ENCODE peak calls at places on chromosome 19, in eight cellular contexts. O is progenitor cell of endocrine pancreas, N is cardiac muscle cell, M is colonic mucosa, L is testis, A is thoracic aorta, G is cardiac fibroblast, Z is foreskin fibroblast. E is an unnamed sample.

GRCh38 chr19:44782729-44783128 is 5.0 kb downstream of the CBLC start:
- DNase-seq in O (no peak), N (no peak), M (no peak), L (no peak), A (no peak), G (no peak), Z (no peak), E (no peak)

GRCh38 chr19:530133-531008 is 1.2 kb upstream of the CDC34 start:
- DNase-seq in O (no peak), N (no peak), M (no peak), L (no peak), A (no peak), G (no peak), Z (no peak), E (no peak)

GRCh38 chr19:7534531-7534980 is 961 bp upstream of the PNPLA6 start:
- DNase-seq in O (no peak), N (peak), M (peak), L (peak), A (peak), G (peak), Z (peak), E (peak)

GRCh38 chr19:13604902-13605586 is 98.8 kb upstream of the CACNA1A start:
- DNase-seq in O (no peak), N (no peak), M (no peak), L (no peak), A (no peak), G (no peak), Z (no peak), E (no peak)

GRCh38 chr19:4027146-4027545 is 19.6 kb downstream of the PIAS4 start:
- DNase-seq in O (no peak), N (no peak), M (no peak), L (no peak), A (no peak), G (no peak), Z (no peak), E (no peak)

GRCh38 chr19:6712692-6713670 is 7.5 kb downstream of the C3 start:
- DNase-seq in O (no peak), N (no peak), M (no peak), L (no peak), A (no peak), G (no peak), Z (no peak), E (no peak)

GRCh38 chr19:8306235-8307054 is 1.7 kb downstream of the CD320 start:
- DNase-seq in O (peak), N (no peak), M (peak), L (peak), A (no peak), G (no peak), Z (no peak), E (peak)

GRCh38 chr19:47614559-47614958 is 5.6 kb downstream of the BICRA start:
- DNase-seq in O (no peak), N (no peak), M (no peak), L (no peak), A (no peak), G (no peak), Z (no peak), E (no peak)

GRCh38 chr19:6753178-6754031 is 13.8 kb downstream of the SH2D3A start:
- DNase-seq in O (peak), N (peak), M (peak), L (peak), A (no peak), G (peak), Z (peak), E (peak)

GRCh38 chr19:58492265-58492664 is 16.1 kb downstream of the ZNF446 start:
- DNase-seq in O (no peak), N (no peak), M (no peak), L (no peak), A (no peak), G (no peak), Z (no peak), E (no peak)
- TF ChIP-seq CTCF in O (no peak), N (no peak), M (no peak), L (no peak), A (no peak), G (no peak), Z (no peak), E (no peak)

DNA sequence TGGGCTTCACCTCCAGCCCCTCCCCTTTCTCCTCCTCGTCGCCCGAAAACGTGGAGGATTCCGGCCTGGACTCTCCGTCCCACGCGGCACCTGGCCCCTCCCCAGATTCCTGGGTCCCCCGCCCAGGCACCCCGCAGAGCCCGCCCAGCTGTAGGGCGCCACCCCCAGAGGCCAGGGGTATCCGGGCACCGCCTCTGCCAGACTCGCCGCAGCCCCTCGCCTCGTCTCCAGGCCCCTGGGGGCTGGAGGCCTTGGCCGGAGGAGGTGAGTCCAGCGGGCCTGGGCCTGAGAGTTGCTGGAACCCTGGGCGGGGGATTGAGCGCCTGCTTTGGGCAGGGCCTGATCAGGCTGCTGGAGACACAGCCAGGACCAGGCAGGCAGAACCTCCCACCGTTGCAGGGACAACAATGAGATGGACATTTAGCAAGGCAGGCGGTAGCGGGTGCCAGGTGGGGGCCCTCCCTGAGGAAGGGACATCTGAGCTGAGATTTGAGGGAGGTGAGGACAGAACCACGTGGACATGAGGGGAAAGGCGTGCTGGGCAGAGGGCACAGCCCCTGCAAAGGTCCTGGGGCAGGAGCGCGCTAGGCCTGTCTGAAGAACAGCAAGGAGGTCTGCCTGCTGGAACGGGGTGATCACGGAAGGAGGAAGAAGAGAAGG is 16.2 kb upstream of the B3GNT3 start:
- DNase-seq in O (no peak), N (peak), M (peak), L (no peak), A (no peak), G (no peak), Z (no peak), E (no peak)
- TF ChIP-seq CTCF in O (no peak), N (no peak), M (no peak), L (no peak), A (no peak), G (no peak), Z (no peak), E (no peak)

GRCh38 chr19:16525751-16526481 is 16.3 kb downstream of the CHERP start:
- DNase-seq in O (no peak), N (no peak), M (no peak), L (no peak), A (no peak), G (no peak), Z (no peak), E (no peak)

GRCh38 chr19:16529466-16530144 is 12.6 kb downstream of the CHERP start:
- DNase-seq in O (no peak), N (no peak), M (no peak), L (no peak), A (no peak), G (no peak), Z (no peak), E (no peak)

GRCh38 chr19:16527334-16527935 is 14.8 kb downstream of the CHERP start:
- DNase-seq in O (no peak), N (no peak), M (no peak), L (no peak), A (no peak), G (no peak), Z (no peak), E (no peak)

GRCh38 chr19:16530540-16531379 is 11.5 kb downstream of the CHERP start:
- DNase-seq in O (no peak), N (no peak), M (no peak), L (no peak), A (no peak), G (no peak), Z (no peak), E (no peak)

DNA sequence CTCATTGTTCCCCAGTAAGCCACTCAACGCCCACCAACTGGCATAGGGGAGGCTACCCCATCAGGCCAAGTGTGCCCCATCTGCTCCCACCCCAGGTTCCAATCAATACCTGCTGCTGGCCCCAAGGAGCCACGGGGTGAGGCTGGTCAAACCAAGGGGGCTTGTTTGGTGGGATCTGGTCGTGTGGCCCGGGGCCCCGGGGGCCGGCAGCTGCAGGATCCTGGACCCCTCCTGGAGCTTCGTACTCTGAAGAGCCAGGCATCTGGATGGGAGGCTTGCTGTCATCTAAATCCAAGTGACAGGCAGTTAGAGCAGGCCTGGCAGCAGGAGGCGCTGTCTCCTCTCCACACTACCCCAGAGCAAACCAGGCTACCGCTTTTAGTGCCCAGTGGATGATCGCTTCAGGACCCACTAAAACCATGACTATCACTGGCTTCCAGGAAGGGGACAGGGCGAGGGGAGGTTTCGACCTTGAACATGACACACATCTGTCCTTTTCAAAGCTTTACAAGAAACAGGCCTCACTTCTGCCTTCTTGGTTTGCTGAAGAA is 14.2 kb downstream of the CHERP start:
- DNase-seq in O (no peak), N (peak), M (no peak), L (peak), A (no peak), G (peak), Z (peak), E (no peak)
- TF ChIP-seq CTCF in O (peak), N (peak), M (peak), L (no peak), A (no peak), G (peak), Z (peak), E (peak)

GRCh38 chr19:38850231-38850975 is 617 bp upstream of the HNRNPL start:
- DNase-seq in O (peak), N (peak), M (peak), L (peak), A (peak), G (peak), Z (peak), E (peak)
- TF ChIP-seq CTCF in O (no peak), N (peak), M (no peak), L (no peak), A (peak), G (no peak), Z (no peak), E (no peak)

DNA sequence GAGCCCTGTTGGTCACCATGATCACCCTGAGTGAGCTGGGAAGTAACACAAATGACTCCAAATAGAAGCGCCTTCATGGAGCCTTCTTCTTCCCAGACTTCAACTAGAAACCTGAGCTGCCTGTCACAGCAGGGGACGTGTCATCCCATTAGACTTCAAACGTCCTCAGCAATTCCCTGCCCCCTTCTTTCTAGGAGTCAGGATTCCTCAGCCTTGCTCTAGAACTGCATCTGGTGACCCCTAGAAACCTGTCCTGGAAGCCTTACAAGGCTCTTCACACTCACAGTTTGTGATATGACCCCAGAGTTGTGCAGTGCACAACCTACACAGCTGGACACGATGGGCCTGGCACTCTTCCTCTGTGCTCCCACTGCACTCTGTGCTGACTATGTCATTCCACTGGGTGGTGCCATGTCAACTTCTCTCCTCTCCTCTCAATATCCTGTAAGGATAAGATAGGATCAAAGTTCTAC is 23.6 kb upstream of the TTYH1 start:
- DNase-seq in O (no peak), N (no peak), M (no peak), L (peak), A (no peak), G (no peak), Z (peak), E (no peak)
- TF ChIP-seq CTCF in O (no peak), N (no peak), M (no peak), L (no peak), A (no peak), G (peak), Z (no peak), E (peak)

GRCh38 chr19:54189020-54189667 is at the start of gene MBOAT7:
- DNase-seq in O (peak), N (no peak), M (no peak), L (no peak), A (no peak), G (no peak), Z (no peak), E (no peak)
- TF ChIP-seq CTCF in O (peak), N (peak), M (no peak), L (no peak), A (peak), G (no peak), Z (no peak), E (peak)

GRCh38 chr19:17074628-17075034 is 621 bp downstream of the HAUS8 start:
- DNase-seq in O (no peak), N (no peak), M (no peak), L (no peak), A (no peak), G (no peak), Z (no peak), E (no peak)

GRCh38 chr19:17070912-17071311 is 4.3 kb downstream of the HAUS8 start:
- DNase-seq in O (no peak), N (no peak), M (no peak), L (no peak), A (no peak), G (no peak), Z (no peak), E (no peak)

GRCh38 chr19:17073869-17074627 is 1.2 kb downstream of the HAUS8 start:
- DNase-seq in O (no peak), N (no peak), M (peak), L (no peak), A (no peak), G (no peak), Z (peak), E (no peak)

GRCh38 chr19:17070421-17070820 is 4.8 kb downstream of the HAUS8 start:
- DNase-seq in O (no peak), N (no peak), M (no peak), L (no peak), A (no peak), G (no peak), Z (no peak), E (no peak)

DNA sequence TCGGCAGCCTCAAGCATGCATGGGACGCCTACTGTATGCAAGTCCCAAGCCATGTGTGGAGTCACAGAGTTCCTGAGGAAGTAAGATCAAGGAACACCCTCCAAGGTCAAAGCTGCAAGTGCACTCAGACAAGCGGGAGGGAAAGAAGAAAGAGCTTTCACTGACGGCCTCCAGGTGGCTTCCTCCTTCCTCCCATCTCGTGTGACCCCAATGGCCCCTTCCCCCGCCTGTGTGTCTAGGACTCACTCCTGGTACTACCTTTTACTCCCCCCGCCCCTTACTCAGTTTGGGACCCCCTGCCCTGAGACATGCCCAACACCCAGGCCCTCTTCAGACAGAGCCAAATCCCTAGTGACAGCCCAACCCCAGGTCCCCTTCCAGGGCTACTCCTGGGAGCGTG is 6.0 kb downstream of the HAUS8 start:
- DNase-seq in O (no peak), N (no peak), M (no peak), L (no peak), A (no peak), G (no peak), Z (no peak), E (no peak)
- TF ChIP-seq CTCF in O (no peak), N (no peak), M (no peak), L (no peak), A (no peak), G (no peak), Z (no peak), E (no peak)

DNA sequence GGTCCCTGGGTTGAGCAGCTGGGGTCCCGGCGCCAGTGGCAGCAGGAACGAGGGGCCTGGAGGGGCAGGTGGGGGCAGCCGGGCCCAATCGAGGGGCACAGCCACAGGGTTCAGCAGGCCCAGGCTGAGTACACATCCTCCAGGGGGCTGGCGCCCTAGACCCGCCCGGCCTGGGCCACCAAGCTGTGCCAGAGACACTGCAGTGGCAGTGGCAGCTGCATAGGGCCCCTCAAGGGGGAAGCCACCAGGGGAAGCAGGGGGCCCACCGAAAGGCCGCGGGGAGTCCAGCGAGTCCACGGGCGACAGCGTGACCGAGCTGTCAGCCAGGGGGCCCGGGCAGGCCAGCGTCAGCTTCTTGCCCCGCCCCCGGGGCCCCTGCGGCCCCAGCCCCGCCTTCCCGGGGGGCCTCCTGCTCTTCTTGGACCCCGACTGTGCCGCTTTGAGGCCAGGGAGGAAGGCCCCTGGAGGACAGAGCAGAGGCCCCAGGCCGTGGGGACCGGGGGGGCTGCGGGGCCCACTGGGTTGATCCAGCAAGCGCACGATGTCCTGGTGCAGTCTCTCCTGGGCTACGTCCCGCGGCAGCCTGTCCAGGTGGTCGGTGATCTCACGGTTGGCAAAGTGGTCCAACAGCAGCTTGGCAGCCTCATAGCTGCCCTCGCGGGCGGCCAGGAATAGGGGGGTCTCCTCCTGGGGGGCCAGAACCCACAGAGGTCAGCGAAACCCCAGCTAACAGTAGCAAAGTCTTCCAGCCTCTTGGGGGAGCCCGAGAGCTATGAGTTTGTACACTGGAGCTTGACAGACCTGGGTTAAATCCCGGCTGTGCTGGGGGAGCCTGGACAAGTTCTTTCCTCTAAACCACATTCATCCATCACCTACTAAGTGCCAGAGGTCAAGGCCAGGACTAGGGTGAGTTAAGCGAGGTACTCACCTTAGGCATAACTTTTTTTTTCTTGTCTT is 39.5 kb downstream of the NOTCH3 start:
- DNase-seq in O (no peak), N (no peak), M (no peak), L (peak), A (no peak), G (peak), Z (no peak), E (no peak)
- TF ChIP-seq CTCF in O (peak), N (peak), M (no peak), L (no peak), A (no peak), G (peak), Z (peak), E (peak)

E was measured in H1.